ENCODE peak calls at places on chromosomes 1 and 21, in six cellular contexts. One of them, this sample, is unnamed.

GRCh38 chr1:19405761-19406481 is 79.4 kb downstream of the CAPZB start:
- DNase-seq in aorta: no peak
- DNase-seq in spleen: no peak
- DNase-seq in cardiac muscle cell: no peak
- DNase-seq in AG04450: no peak
- DNase-seq in CD8-positive, alpha-beta memory T cell: peak; percentile 46
- DNase-seq in this sample: no peak

GRCh38 chr1:67674260-67675011 is 10.6 kb upstream of the GADD45A start:
- DNase-seq in aorta: no peak
- DNase-seq in spleen: no peak
- DNase-seq in cardiac muscle cell: no peak
- DNase-seq in AG04450: no peak
- DNase-seq in CD8-positive, alpha-beta memory T cell: peak; percentile 82
- DNase-seq in this sample: no peak

GRCh38 chr1:17919525-17920439 is 164.6 kb downstream of the ACTL8 start:
- DNase-seq in aorta: no peak
- DNase-seq in spleen: peak; percentile 41
- DNase-seq in cardiac muscle cell: peak; percentile 86
- DNase-seq in AG04450: peak; percentile 18
- DNase-seq in CD8-positive, alpha-beta memory T cell: no peak
- DNase-seq in this sample: peak; percentile 43

GRCh38 chr1:25198731-25199231 is 33.5 kb downstream of the SYF2 start:
- DNase-seq in aorta: no peak
- DNase-seq in spleen: no peak
- DNase-seq in cardiac muscle cell: peak; percentile 23
- DNase-seq in AG04450: no peak
- DNase-seq in CD8-positive, alpha-beta memory T cell: peak; percentile 18
- DNase-seq in this sample: no peak

GRCh38 chr1:36238433-36238832 is 14.2 kb downstream of the THRAP3 start:
- DNase-seq in aorta: no peak
- DNase-seq in spleen: no peak
- DNase-seq in cardiac muscle cell: no peak
- DNase-seq in AG04450: no peak
- DNase-seq in CD8-positive, alpha-beta memory T cell: no peak
- DNase-seq in this sample: no peak

GRCh38 chr1:183840140-183840539 is 35.2 kb downstream of the RGL1 start:
- DNase-seq in aorta: no peak
- DNase-seq in spleen: no peak
- DNase-seq in cardiac muscle cell: no peak
- DNase-seq in AG04450: no peak
- DNase-seq in CD8-positive, alpha-beta memory T cell: no peak
- DNase-seq in this sample: no peak

GRCh38 chr1:53085405-53085804 is 23.4 kb downstream of the PODN start:
- DNase-seq in aorta: no peak
- DNase-seq in spleen: no peak
- DNase-seq in cardiac muscle cell: no peak
- DNase-seq in AG04450: no peak
- DNase-seq in CD8-positive, alpha-beta memory T cell: no peak
- DNase-seq in this sample: no peak

GRCh38 chr1:201693019-201693372 is 136.0 kb upstream of the IPO9 start:
- DNase-seq in aorta: no peak
- DNase-seq in spleen: no peak
- DNase-seq in cardiac muscle cell: no peak
- DNase-seq in AG04450: no peak
- DNase-seq in CD8-positive, alpha-beta memory T cell: no peak
- DNase-seq in this sample: no peak

GRCh38 chr1:169024800-169025253 is 81.7 kb upstream of the ATP1B1 start:
- DNase-seq in aorta: no peak
- DNase-seq in spleen: no peak
- DNase-seq in cardiac muscle cell: no peak
- DNase-seq in AG04450: no peak
- DNase-seq in CD8-positive, alpha-beta memory T cell: no peak
- DNase-seq in this sample: no peak

GRCh38 chr1:9714257-9714718 is 62.8 kb downstream of the PIK3CD start:
- DNase-seq in aorta: no peak
- DNase-seq in spleen: no peak
- DNase-seq in cardiac muscle cell: no peak
- DNase-seq in AG04450: no peak
- DNase-seq in CD8-positive, alpha-beta memory T cell: peak; percentile 53
- DNase-seq in this sample: no peak

GRCh38 chr1:211684791-211685190 is 9.4 kb upstream of the NEK2 start:
- DNase-seq in aorta: no peak
- DNase-seq in spleen: no peak
- DNase-seq in cardiac muscle cell: no peak
- DNase-seq in AG04450: peak; percentile 10
- DNase-seq in CD8-positive, alpha-beta memory T cell: no peak
- DNase-seq in this sample: no peak

GRCh38 chr21:41258617-41259016 is 58.0 kb upstream of the FAM3B start:
- DNase-seq in aorta: no peak
- DNase-seq in spleen: no peak
- DNase-seq in cardiac muscle cell: no peak
- DNase-seq in AG04450: peak; percentile 42
- DNase-seq in CD8-positive, alpha-beta memory T cell: no peak
- DNase-seq in this sample: no peak

GRCh38 chr1:198563578-198563977 is 23.1 kb upstream of the ATP6V1G3 start:
- DNase-seq in aorta: no peak
- DNase-seq in spleen: no peak
- DNase-seq in cardiac muscle cell: no peak
- DNase-seq in AG04450: no peak
- DNase-seq in CD8-positive, alpha-beta memory T cell: no peak
- DNase-seq in this sample: no peak

GRCh38 chr1:47677241-47677940 is 239.5 kb downstream of the FOXD2 start:
- DNase-seq in aorta: no peak
- DNase-seq in spleen: peak; percentile 62
- DNase-seq in cardiac muscle cell: no peak
- DNase-seq in AG04450: no peak
- DNase-seq in CD8-positive, alpha-beta memory T cell: no peak
- DNase-seq in this sample: no peak

GRCh38 chr21:42199488-42200463 is 19.2 kb upstream of the ABCG1 start:
- DNase-seq in aorta: no peak
- DNase-seq in spleen: no peak
- DNase-seq in cardiac muscle cell: no peak
- DNase-seq in AG04450: peak; percentile 26
- DNase-seq in CD8-positive, alpha-beta memory T cell: peak; percentile 50
- DNase-seq in this sample: no peak

GRCh38 chr1:17829579-17829978 is 74.4 kb downstream of the ACTL8 start:
- DNase-seq in aorta: no peak
- DNase-seq in spleen: no peak
- DNase-seq in cardiac muscle cell: no peak
- DNase-seq in AG04450: no peak
- DNase-seq in CD8-positive, alpha-beta memory T cell: no peak
- DNase-seq in this sample: no peak

GRCh38 chr1:48572632-48573258 is 100.7 kb upstream of the SPATA6 start:
- DNase-seq in aorta: peak; percentile 61
- DNase-seq in spleen: peak; percentile 80
- DNase-seq in cardiac muscle cell: peak; percentile 84
- DNase-seq in AG04450: no peak
- DNase-seq in CD8-positive, alpha-beta memory T cell: no peak
- DNase-seq in this sample: peak; percentile 65

GRCh38 chr1:184838374-184838995 is 83.8 kb upstream of the EDEM3 start:
- DNase-seq in aorta: peak; percentile 80
- DNase-seq in spleen: no peak
- DNase-seq in cardiac muscle cell: no peak
- DNase-seq in AG04450: peak; percentile 69
- DNase-seq in CD8-positive, alpha-beta memory T cell: no peak
- DNase-seq in this sample: no peak

GRCh38 chr1:25917996-25918395 is 11.8 kb upstream of the STMN1 start:
- DNase-seq in aorta: no peak
- DNase-seq in spleen: no peak
- DNase-seq in cardiac muscle cell: peak; percentile 28
- DNase-seq in AG04450: no peak
- DNase-seq in CD8-positive, alpha-beta memory T cell: peak; percentile 22
- DNase-seq in this sample: no peak

GRCh38 chr1:220708929-220709801 is 19.0 kb downstream of the C1orf115 start:
- DNase-seq in aorta: no peak
- DNase-seq in spleen: no peak
- DNase-seq in cardiac muscle cell: no peak
- DNase-seq in AG04450: no peak
- DNase-seq in CD8-positive, alpha-beta memory T cell: no peak
- DNase-seq in this sample: no peak

GRCh38 chr1:67652800-67653199 is 32.2 kb upstream of the GADD45A start:
- DNase-seq in aorta: no peak
- DNase-seq in spleen: no peak
- DNase-seq in cardiac muscle cell: no peak
- DNase-seq in AG04450: peak; percentile 79
- DNase-seq in CD8-positive, alpha-beta memory T cell: no peak
- DNase-seq in this sample: no peak

GRCh38 chr1:115706774-115707425 is 61.6 kb downstream of the CASQ2 start:
- DNase-seq in aorta: no peak
- DNase-seq in spleen: no peak
- DNase-seq in cardiac muscle cell: peak; percentile 89
- DNase-seq in AG04450: peak; percentile 26
- DNase-seq in CD8-positive, alpha-beta memory T cell: no peak
- DNase-seq in this sample: peak; percentile 45

GRCh38 chr1:38940339-38941047 is 1.1 kb downstream of the RHBDL2 start:
- DNase-seq in aorta: no peak
- DNase-seq in spleen: no peak
- DNase-seq in cardiac muscle cell: no peak
- DNase-seq in AG04450: no peak
- DNase-seq in CD8-positive, alpha-beta memory T cell: no peak
- DNase-seq in this sample: no peak

GRCh38 chr21:42991992-42992740 is 17.8 kb downstream of the PKNOX1 start:
- DNase-seq in aorta: peak; percentile 66
- DNase-seq in spleen: peak; percentile 60
- DNase-seq in cardiac muscle cell: peak; percentile 87
- DNase-seq in AG04450: peak; percentile 91
- DNase-seq in CD8-positive, alpha-beta memory T cell: no peak
- DNase-seq in this sample: no peak

GRCh38 chr1:201482755-201483154 is 13.8 kb upstream of the PHLDA3 start:
- DNase-seq in aorta: no peak
- DNase-seq in spleen: no peak
- DNase-seq in cardiac muscle cell: no peak
- DNase-seq in AG04450: no peak
- DNase-seq in CD8-positive, alpha-beta memory T cell: no peak
- DNase-seq in this sample: no peak

GRCh38 chr1:159653201-159653600 is 61.2 kb downstream of the CRP start:
- DNase-seq in aorta: no peak
- DNase-seq in spleen: no peak
- DNase-seq in cardiac muscle cell: no peak
- DNase-seq in AG04450: no peak
- DNase-seq in CD8-positive, alpha-beta memory T cell: no peak
- DNase-seq in this sample: no peak

GRCh38 chr21:17270234-17270633 is 242.6 kb upstream of the CXADR start:
- DNase-seq in aorta: no peak
- DNase-seq in spleen: no peak
- DNase-seq in cardiac muscle cell: peak; percentile 62
- DNase-seq in AG04450: peak; percentile 1
- DNase-seq in CD8-positive, alpha-beta memory T cell: no peak
- DNase-seq in this sample: no peak

GRCh38 chr1:228393268-228393699 is 13.4 kb downstream of the TRIM11 start:
- DNase-seq in aorta: no peak
- DNase-seq in spleen: peak; percentile 77
- DNase-seq in cardiac muscle cell: peak; percentile 45
- DNase-seq in AG04450: peak; percentile 32
- DNase-seq in CD8-positive, alpha-beta memory T cell: no peak
- DNase-seq in this sample: peak; percentile 35

GRCh38 chr1:60970081-60970509 is 112.3 kb upstream of the NFIA start:
- DNase-seq in aorta: no peak
- DNase-seq in spleen: no peak
- DNase-seq in cardiac muscle cell: peak; percentile 29
- DNase-seq in AG04450: no peak
- DNase-seq in CD8-positive, alpha-beta memory T cell: no peak
- DNase-seq in this sample: no peak

GRCh38 chr21:27206368-27206982 is 239.6 kb upstream of the ADAMTS5 start:
- DNase-seq in aorta: no peak
- DNase-seq in spleen: no peak
- DNase-seq in cardiac muscle cell: no peak
- DNase-seq in AG04450: no peak
- DNase-seq in CD8-positive, alpha-beta memory T cell: no peak
- DNase-seq in this sample: no peak

GRCh38 chr1:76109404-76109803 is 34.9 kb downstream of the ST6GALNAC3 start:
- DNase-seq in aorta: no peak
- DNase-seq in spleen: no peak
- DNase-seq in cardiac muscle cell: no peak
- DNase-seq in AG04450: no peak
- DNase-seq in CD8-positive, alpha-beta memory T cell: no peak
- DNase-seq in this sample: no peak

GRCh38 chr1:167066333-167067122 is 23.6 kb downstream of the GPA33 start:
- DNase-seq in aorta: peak; percentile 73
- DNase-seq in spleen: peak; percentile 96
- DNase-seq in cardiac muscle cell: peak; percentile 84
- DNase-seq in AG04450: no peak
- DNase-seq in CD8-positive, alpha-beta memory T cell: peak; percentile 77
- DNase-seq in this sample: peak; percentile 89
- H3K4me3 ChIP-seq in aorta: no peak overlapping the region
- H3K4me3 ChIP-seq in spleen: peak overlapping the region; percentile 14
- H3K4me3 ChIP-seq in cardiac muscle cell: peak overlapping the region; percentile 6
- H3K4me3 ChIP-seq in AG04450: peak overlapping the region; percentile 36
- H3K4me3 ChIP-seq in CD8-positive, alpha-beta memory T cell: no peak overlapping the region
- H3K4me3 ChIP-seq in this sample: peak overlapping the region; percentile 0

GRCh38 chr1:179141592-179142244 is 59.8 kb downstream of the TOR3A start:
- DNase-seq in aorta: no peak
- DNase-seq in spleen: no peak
- DNase-seq in cardiac muscle cell: no peak
- DNase-seq in AG04450: peak; percentile 55
- DNase-seq in CD8-positive, alpha-beta memory T cell: no peak
- DNase-seq in this sample: no peak
- H3K4me3 ChIP-seq in aorta: no peak overlapping the region
- H3K4me3 ChIP-seq in spleen: no peak overlapping the region
- H3K4me3 ChIP-seq in cardiac muscle cell: no peak overlapping the region
- H3K4me3 ChIP-seq in AG04450: peak overlapping the region; percentile 69
- H3K4me3 ChIP-seq in CD8-positive, alpha-beta memory T cell: no peak overlapping the region
- H3K4me3 ChIP-seq in this sample: no peak overlapping the region

DNA sequence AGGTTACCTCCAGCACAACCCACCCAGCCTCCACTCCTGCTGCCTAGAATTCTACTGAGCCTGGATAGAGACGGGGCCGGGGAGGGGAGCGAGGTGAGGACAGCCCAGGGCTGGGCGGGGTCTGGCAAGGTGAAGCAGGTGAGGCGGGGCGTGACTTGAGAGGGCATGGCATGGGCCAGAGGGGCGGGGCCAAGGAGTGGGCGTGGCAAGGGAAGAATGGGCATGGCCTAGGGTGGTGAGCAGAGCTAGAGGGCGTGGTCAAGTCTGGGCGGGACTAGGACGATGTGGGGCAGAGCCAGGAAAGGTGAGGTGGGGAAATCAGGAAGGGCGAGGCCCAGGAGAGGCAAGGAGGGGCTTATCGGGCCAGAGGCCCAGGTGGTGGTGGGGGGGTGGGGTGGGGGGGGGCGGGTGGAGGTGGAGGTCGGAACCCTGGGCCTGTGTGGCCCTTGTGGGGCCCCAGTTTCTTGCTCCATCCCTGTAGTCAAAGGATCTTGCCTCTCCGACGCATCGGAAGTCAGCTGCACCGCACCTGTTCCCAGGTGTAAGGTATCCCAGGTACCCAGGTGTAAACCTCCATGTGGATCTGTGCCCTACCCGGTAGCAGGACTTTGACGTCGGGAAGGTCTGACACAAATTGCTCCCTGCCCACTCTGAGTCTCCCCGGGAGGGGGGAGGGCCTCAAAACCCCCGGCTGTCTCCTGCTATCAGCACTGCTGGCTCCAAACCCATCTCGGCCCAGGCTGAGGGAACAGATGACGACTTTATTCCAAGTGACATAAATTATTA is 32.8 kb upstream of the UTS2 start:
- DNase-seq in aorta: peak; percentile 55
- DNase-seq in spleen: no peak
- DNase-seq in cardiac muscle cell: no peak
- DNase-seq in AG04450: no peak
- DNase-seq in CD8-positive, alpha-beta memory T cell: no peak
- DNase-seq in this sample: peak; percentile 57
- H3K4me3 ChIP-seq in aorta: no peak overlapping the region
- H3K4me3 ChIP-seq in spleen: no peak overlapping the region
- H3K4me3 ChIP-seq in cardiac muscle cell: no peak overlapping the region
- H3K4me3 ChIP-seq in AG04450: no peak overlapping the region
- H3K4me3 ChIP-seq in CD8-positive, alpha-beta memory T cell: no peak overlapping the region
- H3K4me3 ChIP-seq in this sample: no peak overlapping the region

GRCh38 chr1:1806890-1807289 is 28.6 kb upstream of the NADK start:
- DNase-seq in aorta: no peak
- DNase-seq in spleen: peak; percentile 17
- DNase-seq in cardiac muscle cell: no peak
- DNase-seq in AG04450: no peak
- DNase-seq in CD8-positive, alpha-beta memory T cell: no peak
- DNase-seq in this sample: no peak
- H3K4me3 ChIP-seq in aorta: no peak overlapping the region
- H3K4me3 ChIP-seq in spleen: no peak overlapping the region
- H3K4me3 ChIP-seq in cardiac muscle cell: no peak overlapping the region
- H3K4me3 ChIP-seq in AG04450: no peak overlapping the region
- H3K4me3 ChIP-seq in CD8-positive, alpha-beta memory T cell: no peak overlapping the region
- H3K4me3 ChIP-seq in this sample: no peak overlapping the region

This sample was measured in Caco-2.